ENCODE peak calls at places on chromosomes 1 and 21, in five cellular contexts. N is mammary epithelial cell, T is adipocyte, Z is uterus, H is PC-9. G is an unnamed sample. For H3K36me3, the result is how much of the 10 kb centered on the place peaks cover.

GRCh38 chr21:43609501-43610340 is 49.6 kb downstream of the HSF2BP start:
- DNase-seq in Z (no peak), T (peak), N (peak), H (peak), G (peak)

GRCh38 chr21:14120091-14120734 is 90.5 kb downstream of the LIPI start:
- DNase-seq in H (no peak), T (peak), Z (no peak), N (no peak), G (no peak)

GRCh38 chr1:46198026-46198826 is at the start of gene POMGNT1:
- DNase-seq in N (peak), H (no peak), T (peak), Z (peak), G (peak)

GRCh38 chr1:210413951-210414350 is 85.2 kb downstream of the HHAT start:
- DNase-seq in H (no peak), T (no peak), N (no peak), Z (no peak), G (no peak)

GRCh38 chr1:227072991-227073390 is 132.9 kb downstream of the COQ8A start:
- DNase-seq in N (peak), T (peak), Z (no peak), H (no peak), G (no peak)

GRCh38 chr1:115332813-115333608 is 5.0 kb downstream of the NGF start:
- DNase-seq in H (peak), T (peak), N (peak), Z (peak), G (no peak)

GRCh38 chr1:205791568-205792180 is 16.4 kb upstream of the RAB29 start:
- DNase-seq in T (peak), H (no peak), N (peak), Z (peak), G (peak)

GRCh38 chr1:31936278-31936965 is 1.7 kb downstream of the PTP4A2 start:
- DNase-seq in H (no peak), N (peak), T (peak), Z (no peak), G (no peak)

GRCh38 chr1:46533179-46533864 is 18.1 kb downstream of the KNCN start:
- DNase-seq in H (no peak), Z (peak), T (peak), N (no peak), G (no peak)

DNA sequence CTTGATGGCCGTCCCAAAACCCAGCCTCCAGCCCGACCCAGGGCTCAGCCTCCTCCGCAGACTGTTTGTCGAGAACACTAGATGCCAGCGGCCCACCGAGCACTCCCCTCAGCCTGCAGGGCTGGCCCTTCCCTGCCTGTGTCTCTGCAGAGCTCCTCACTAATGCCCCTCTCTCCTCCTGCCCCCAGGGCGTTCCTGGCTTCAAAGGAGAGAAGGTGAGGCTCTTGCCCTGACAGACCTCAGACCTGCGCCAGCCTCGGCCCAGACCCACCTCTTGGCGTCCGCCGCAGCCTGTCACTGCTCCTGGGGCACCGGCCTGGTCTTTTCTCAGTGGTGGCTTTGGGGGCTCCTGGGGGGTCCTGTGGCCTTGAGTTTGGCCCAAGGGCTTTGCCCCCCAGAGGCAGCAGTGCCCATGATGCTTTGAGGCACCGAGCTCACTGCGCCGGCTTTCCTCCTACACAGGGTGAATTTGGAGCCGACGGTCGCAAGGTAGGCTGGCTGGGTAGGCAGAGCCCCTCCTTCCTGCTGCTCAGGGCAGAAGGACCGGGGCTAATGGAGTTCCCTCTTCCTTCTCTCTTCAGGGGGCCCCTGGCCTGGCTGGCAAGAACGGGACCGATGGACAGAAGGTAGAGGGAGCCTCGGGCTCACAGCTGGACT is 18.4 kb downstream of the COL6A2 start:
- DNase-seq in T (no peak), N (no peak), Z (peak), H (no peak), G (no peak)
- H3K36me3 ChIP-seq in T (half or more), N (under half), Z (under half), H (under half), G (half or more)

GRCh38 chr1:75796376-75797272 is at the start of gene MSH4:
- DNase-seq in H (no peak), N (no peak), T (no peak), Z (no peak), G (no peak)

GRCh38 chr1:75794382-75794781 is 2.3 kb upstream of the MSH4 start:
- DNase-seq in T (no peak), Z (no peak), H (peak), N (no peak), G (no peak)

GRCh38 chr1:75797606-75798216 is 1.0 kb downstream of the MSH4 start:
- DNase-seq in Z (no peak), H (no peak), N (no peak), T (peak), G (no peak)

GRCh38 chr1:75797273-75797588 is 549 bp downstream of the MSH4 start:
- DNase-seq in N (no peak), Z (no peak), H (no peak), T (no peak), G (no peak)

GRCh38 chr1:75795703-75796193 is 934 bp upstream of the MSH4 start:
- DNase-seq in H (no peak), N (no peak), Z (no peak), T (no peak), G (no peak)
- H3K36me3 ChIP-seq in H (under half), N (under half), Z (under half), T (half or more), G (half or more)

GRCh38 chr21:46202592-46203202 is 18.4 kb upstream of the SPATC1L start:
- DNase-seq in N (no peak), H (no peak), Z (no peak), T (no peak), G (no peak)
- H3K36me3 ChIP-seq in N (half or more), H (under half), Z (under half), T (half or more), G (under half)

GRCh38 chr1:225409051-225409450 is 18.8 kb downstream of the LBR start:
- DNase-seq in N (no peak), H (no peak), Z (no peak), T (no peak), G (no peak)
- H3K36me3 ChIP-seq in N (under half), H (half or more), Z (under half), T (half or more), G (under half)

GRCh38 chr1:117107364-117107763 is 14.2 kb downstream of the TRIM45 start:
- DNase-seq in H (no peak), N (no peak), T (no peak), Z (no peak), G (no peak)
- H3K36me3 ChIP-seq in H (under half), N (under half), T (under half), Z (under half), G (under half)

GRCh38 chr1:215264649-215265048 is 182.1 kb downstream of the KCNK2 start:
- DNase-seq in Z (no peak), H (no peak), N (no peak), T (no peak), G (no peak)

GRCh38 chr1:215257280-215257679 is 174.7 kb downstream of the KCNK2 start:
- DNase-seq in H (no peak), Z (no peak), N (no peak), T (peak), G (no peak)

GRCh38 chr1:215262106-215262505 is 179.6 kb downstream of the KCNK2 start:
- DNase-seq in H (no peak), T (no peak), Z (no peak), N (no peak), G (no peak)

GRCh38 chr1:215263636-215264035 is 181.1 kb downstream of the KCNK2 start:
- DNase-seq in N (peak), T (no peak), H (no peak), Z (no peak), G (no peak)

DNA sequence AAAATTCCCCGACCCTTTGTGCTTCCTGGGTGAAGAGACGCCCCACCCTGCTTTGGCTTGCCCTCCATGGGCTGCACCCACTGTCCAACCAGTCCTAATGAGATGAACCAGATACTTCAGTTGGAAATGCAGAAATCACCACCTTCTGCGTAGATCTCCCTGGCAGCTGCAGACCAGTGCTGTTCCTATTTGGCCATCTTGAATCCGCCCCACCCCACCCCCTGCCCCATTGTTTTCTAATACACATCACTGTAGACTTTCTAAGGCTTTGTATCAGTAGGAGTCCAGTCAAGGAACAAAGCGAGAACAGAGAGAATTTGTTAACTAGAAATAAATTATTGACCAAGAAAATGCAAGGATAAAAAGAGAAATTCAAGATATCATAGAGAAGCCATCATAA is 178.2 kb downstream of the KCNK2 start:
- DNase-seq in T (no peak), H (no peak), Z (no peak), N (no peak), G (no peak)
- H3K36me3 ChIP-seq in T (under half), H (under half), Z (under half), N (under half), G (under half)

DNA sequence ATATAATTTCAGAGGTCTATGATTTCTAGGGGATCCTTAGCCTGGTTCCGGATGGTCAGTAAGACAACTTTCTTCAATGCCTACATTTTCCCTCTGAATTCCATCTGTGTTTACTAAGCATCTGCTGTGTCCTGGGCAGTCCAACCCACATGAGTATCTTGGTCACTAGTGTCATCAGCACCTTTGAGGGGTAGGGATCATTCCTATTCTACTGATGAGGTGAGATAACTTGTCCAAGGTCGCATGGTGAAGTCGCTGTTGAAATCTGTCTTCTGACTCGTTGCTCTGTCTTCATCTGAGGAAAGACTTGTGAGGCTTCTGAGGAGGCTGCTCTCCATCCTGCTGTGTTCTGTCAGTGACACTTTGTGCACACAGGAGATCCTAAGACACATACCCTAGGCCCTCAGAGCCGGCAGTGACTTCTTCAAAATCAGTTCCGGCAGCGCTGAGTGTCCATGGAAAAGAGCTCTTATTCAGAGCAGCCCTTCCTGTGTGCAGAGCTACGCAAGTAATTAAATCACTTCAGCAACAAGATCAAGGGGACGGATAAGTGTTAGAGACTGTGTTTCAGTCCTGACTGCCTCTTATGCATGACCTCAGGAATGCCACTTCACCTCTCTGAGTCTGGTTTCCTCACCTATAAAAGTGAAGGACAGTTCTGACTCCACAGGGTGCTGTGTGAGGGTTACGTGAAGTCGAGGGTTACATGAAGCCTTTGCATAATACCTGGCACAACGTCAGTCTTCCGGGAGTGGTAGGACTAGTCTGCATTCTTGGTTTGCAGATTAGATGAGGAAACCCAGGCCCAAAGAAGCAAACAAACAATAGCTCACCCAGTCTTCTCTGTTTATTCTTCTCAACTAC is 28.4 kb downstream of the AK2 start:
- DNase-seq in T (no peak), H (peak), Z (no peak), N (peak), G (no peak)
- H3K36me3 ChIP-seq in T (under half), H (under half), Z (under half), N (under half), G (under half)

DNA sequence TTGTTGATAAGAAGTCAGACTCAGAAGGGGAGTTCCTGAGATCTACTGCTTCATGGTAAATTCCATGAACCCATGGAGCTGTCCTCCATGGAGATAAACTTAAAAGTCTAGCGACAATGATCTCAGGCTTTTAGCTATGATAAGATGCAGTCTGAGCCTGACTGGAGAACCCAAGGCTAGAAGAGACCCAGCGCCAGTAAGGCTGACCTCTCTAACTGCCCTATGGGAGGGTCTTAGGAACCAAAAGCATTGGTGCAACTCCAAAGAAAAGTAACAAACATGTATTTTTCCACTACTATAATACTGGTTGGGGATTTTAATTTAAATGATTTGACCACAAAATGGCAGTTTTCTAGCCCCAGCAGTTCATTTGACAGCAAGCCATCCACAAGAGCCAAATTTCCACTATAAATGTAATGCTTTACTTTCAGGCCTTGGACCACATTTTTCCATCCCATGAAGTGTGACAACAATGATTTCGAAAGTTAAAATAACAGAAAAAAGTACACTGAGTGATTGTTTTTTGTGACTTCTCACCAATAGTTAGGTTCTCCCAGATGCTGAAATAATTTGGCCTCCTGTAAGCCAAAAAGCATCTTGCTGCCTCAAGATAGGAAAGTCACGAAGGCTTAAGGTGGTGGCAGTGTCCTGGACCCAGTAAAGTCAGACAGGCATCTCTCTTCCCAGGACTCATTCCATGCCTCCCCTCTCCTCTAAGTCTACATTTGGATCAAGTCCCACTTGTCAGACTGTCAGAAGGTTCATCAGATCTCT is 43.1 kb upstream of the EXOSC10 start:
- DNase-seq in H (no peak), T (peak), Z (no peak), N (no peak), G (no peak)
- H3K36me3 ChIP-seq in H (under half), T (half or more), Z (under half), N (under half), G (under half)

GRCh38 chr1:16144325-16145029 is 11.4 kb downstream of the EPHA2 start:
- DNase-seq in H (no peak), T (no peak), Z (no peak), N (no peak), G (no peak)

GRCh38 chr1:16145030-16145987 is 10.6 kb downstream of the EPHA2 start:
- DNase-seq in T (peak), Z (peak), H (peak), N (peak), G (peak)

GRCh38 chr1:16142383-16142995 is 13.4 kb downstream of the EPHA2 start:
- DNase-seq in T (no peak), N (no peak), H (no peak), Z (no peak), G (no peak)

GRCh38 chr1:16143005-16143565 is 12.8 kb downstream of the EPHA2 start:
- DNase-seq in N (no peak), Z (no peak), T (no peak), H (no peak), G (no peak)

DNA sequence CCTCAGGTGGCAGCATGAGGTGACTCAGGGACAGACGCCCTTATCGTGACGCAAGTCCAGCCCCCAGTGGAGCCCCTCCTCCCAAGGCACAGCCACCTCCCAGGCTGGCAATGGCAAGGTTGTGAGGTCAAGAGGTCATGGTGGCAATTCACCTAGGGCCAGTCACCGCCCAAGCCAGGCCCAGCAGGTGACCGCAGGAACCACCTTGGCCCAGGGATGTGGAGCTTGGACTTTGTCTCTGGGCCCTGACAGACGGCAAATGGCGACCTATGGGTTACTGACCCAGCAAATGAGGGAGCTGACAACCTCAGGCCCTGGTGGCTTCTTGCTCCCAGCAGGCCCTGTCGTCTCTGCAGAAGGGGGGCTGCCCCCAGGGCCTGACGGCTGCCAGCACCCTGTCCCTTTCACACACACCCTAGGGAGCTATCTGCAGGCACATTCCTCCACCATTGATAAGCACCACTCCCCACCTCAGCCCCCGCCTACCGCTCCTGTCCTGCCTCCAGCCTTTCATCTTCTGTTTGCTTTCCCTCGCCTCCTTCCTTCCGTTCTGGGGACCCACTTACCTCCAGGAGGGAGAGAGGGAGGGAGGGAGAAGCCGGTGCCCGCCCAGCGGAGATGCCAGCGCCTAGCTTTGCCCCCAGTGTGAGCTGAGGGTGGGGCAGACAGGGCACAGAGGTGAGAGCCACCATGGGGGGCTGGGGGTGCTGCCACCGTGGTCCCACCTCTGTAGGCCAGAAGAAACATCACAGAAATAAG is 12.1 kb downstream of the EPHA2 start:
- DNase-seq in H (peak), T (no peak), Z (no peak), N (peak), G (no peak)
- H3K36me3 ChIP-seq in H (under half), T (under half), Z (under half), N (under half), G (half or more)